ENCODE peak calls at places on chromosomes 16 and 17, in seven cellular contexts. I is HFFc6, X is cardiac fibroblast, J is foreskin fibroblast, K is testis, T is AG09309, Y is AG10803. V is an unnamed sample.

GRCh38 chr17:75352079-75352569 is 53.4 kb downstream of the GRB2 start:
- DNase-seq in Y (no peak), T (no peak), K (no peak), J (no peak), X (no peak), I (no peak), V (no peak)

GRCh38 chr16:10385725-10386516 is at the start of gene ATF7IP2:
- DNase-seq in T (no peak), J (peak), K (peak), Y (peak), I (peak), X (peak), V (peak)

GRCh38 chr17:9817086-9817485 is 4.8 kb downstream of the GSG1L2 start:
- DNase-seq in X (no peak), J (no peak), K (peak), I (peak), Y (peak), T (no peak), V (no peak)

GRCh38 chr17:63838586-63839184 is 3.8 kb downstream of the SMARCD2 start:
- DNase-seq in I (peak), T (peak), J (peak), K (peak), Y (peak), X (peak), V (no peak)

GRCh38 chr16:1070084-1070987 is 2.2 kb upstream of the SSTR5 start:
- DNase-seq in T (no peak), J (no peak), X (no peak), K (no peak), Y (no peak), I (no peak), V (no peak)

GRCh38 chr16:48948911-48949310 is 332.7 kb downstream of the CBLN1 start:
- DNase-seq in J (no peak), T (no peak), Y (no peak), I (no peak), X (no peak), K (no peak), V (no peak)

GRCh38 chr16:4505356-4506153 is 29.4 kb downstream of the HMOX2 start:
- DNase-seq in I (no peak), T (no peak), Y (no peak), X (no peak), K (no peak), J (no peak), V (no peak)

GRCh38 chr17:80504671-80505413 is 28.4 kb upstream of the NPTX1 start:
- DNase-seq in T (no peak), I (peak), J (peak), Y (peak), X (peak), K (no peak), V (peak)

GRCh38 chr17:47276444-47276843 is 22.8 kb downstream of the ITGB3 start:
- DNase-seq in K (no peak), I (no peak), Y (no peak), X (no peak), T (no peak), J (no peak), V (no peak)

DNA sequence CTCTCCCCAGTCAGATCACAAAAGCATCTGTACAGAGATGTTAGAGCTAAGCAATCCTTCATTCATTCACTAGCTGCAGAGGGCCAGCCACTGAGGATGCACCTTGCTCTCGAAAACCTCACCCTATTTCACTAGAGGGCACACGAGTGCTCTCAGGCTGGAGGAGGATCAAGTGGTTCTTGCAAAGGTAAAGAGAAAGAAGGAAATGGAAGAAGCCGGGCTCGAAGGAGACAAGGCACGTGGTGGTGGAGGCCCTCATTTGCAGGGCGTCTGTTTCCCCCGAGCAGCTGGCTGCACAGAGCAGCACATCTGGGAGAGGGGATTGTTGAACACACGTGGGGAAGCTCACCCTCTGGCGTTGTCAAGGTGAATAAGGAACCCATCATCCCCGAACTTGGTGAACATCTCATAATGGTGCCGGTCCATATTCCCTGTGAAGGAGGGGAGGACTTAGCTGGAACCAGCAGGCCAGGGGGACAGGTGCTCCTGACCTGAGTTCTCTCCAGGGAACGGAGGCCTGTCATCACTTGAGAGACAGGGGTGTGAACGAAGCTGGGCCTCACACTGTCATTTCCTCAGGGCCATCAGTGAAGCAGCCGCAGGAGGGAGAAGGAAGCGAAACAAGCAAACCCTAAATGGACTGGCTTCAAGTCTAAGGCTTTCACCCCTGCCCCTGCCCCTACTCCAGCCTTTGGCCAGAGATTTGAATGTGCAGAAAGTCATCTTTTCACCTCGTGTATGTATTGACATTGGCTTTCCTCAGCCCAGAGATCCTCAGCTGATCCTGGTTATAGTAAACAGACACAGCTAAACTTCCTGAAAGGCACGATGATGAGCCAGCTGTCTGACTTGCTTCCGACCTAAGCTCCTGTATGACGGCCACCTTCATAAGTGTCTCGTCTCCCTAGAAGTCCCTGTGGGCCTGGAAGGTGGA is 27.6 kb downstream of the PRKAR1A start:
- DNase-seq in K (peak), X (peak), I (peak), T (no peak), J (peak), Y (peak), V (no peak)
- TF ChIP-seq CTCF in K (no peak), X (peak), I (peak), T (peak), J (peak), Y (peak), V (peak)

GRCh38 chr17:28469376-28469775 is 4.1 kb upstream of the SLC13A2 start:
- DNase-seq in I (no peak), T (no peak), X (no peak), J (no peak), K (no peak), Y (no peak), V (no peak)

GRCh38 chr17:28467456-28468025 is 5.9 kb upstream of the SLC13A2 start:
- DNase-seq in J (peak), K (no peak), I (peak), Y (peak), T (peak), X (peak), V (peak)

GRCh38 chr17:28470266-28471126 is 2.9 kb upstream of the SLC13A2 start:
- DNase-seq in X (no peak), I (no peak), T (no peak), Y (no peak), K (no peak), J (no peak), V (no peak)

GRCh38 chr17:28466521-28467048 is 6.9 kb upstream of the SLC13A2 start:
- DNase-seq in I (no peak), J (no peak), K (peak), X (no peak), Y (no peak), T (no peak), V (no peak)

DNA sequence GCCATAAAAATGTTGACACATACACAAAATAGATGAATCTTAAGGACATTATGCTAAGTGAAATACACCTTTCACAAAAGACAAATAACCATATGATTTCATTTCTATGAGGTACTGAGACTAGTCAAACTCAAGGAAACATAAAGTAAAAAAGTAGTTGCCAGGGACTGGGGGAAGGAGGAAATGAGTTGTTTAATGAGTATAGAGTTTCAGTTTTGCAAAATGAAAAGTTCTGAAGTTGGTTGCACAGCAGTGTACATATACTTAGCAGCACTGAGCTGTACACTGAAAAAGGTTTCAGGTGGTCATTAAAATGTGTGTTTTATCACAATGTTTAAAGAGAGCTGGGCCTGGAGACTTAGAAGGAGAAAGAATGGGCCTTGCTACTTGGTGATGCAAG is 4.7 kb upstream of the SLC13A2 start:
- DNase-seq in I (no peak), T (no peak), Y (no peak), J (no peak), X (no peak), K (no peak), V (no peak)
- TF ChIP-seq CTCF in I (no peak), T (no peak), Y (no peak), J (no peak), X (no peak), K (no peak), V (no peak)

GRCh38 chr16:22186517-22186916 is 19.6 kb upstream of the EEF2K start:
- DNase-seq in X (no peak), J (no peak), I (no peak), Y (no peak), T (no peak), K (no peak), V (no peak)
- TF ChIP-seq CTCF in X (peak), J (peak), I (peak), Y (peak), T (peak), K (no peak), V (peak)

DNA sequence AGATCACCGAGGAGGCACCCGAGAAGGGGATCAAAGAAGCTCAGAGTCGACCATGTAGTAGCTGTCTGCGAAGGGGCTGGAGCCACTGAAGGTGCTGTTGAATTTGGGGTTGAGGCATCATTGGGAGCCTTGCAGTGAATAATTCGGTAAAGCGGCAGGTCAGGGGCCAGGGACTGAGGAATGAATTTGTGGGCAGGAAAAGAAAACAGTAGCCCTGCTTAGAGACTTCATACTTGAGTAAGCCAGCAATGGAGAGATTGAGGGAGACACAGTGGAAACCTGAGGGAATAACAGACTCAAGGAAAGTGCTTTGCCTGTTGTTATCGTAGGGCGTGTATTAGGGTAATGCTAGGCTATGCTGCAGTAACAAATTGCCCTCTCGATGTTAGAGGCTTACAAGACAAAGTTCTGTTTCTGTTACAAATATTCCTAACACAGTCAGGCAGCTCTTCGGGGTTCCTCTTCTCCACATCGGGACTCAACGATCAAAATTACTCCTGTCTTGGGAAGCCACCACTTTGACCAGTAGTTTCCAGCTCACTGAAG is 13.4 kb upstream of the HERPUD1 start:
- DNase-seq in Y (no peak), K (no peak), X (no peak), T (no peak), J (no peak), I (no peak), V (no peak)
- TF ChIP-seq CTCF in Y (no peak), K (no peak), X (no peak), T (no peak), J (no peak), I (no peak), V (no peak)

GRCh38 chr16:29737713-29738112 is 8.1 kb downstream of the C16orf54 start:
- DNase-seq in Y (no peak), K (no peak), I (no peak), X (no peak), T (no peak), J (no peak), V (no peak)

GRCh38 chr16:29734826-29735225 is 11.0 kb downstream of the C16orf54 start:
- DNase-seq in T (no peak), X (peak), Y (no peak), K (no peak), J (no peak), I (peak), V (no peak)

GRCh38 chr16:29738514-29738913 is 7.3 kb downstream of the C16orf54 start:
- DNase-seq in X (no peak), Y (no peak), K (no peak), I (no peak), T (no peak), J (no peak), V (no peak)

GRCh38 chr16:29736764-29737163 is 9.0 kb downstream of the C16orf54 start:
- DNase-seq in Y (no peak), J (no peak), K (no peak), X (no peak), T (no peak), I (no peak), V (no peak)

GRCh38 chr16:29736112-29736511 is 9.7 kb downstream of the C16orf54 start:
- DNase-seq in X (no peak), Y (no peak), T (no peak), K (no peak), I (no peak), J (no peak), V (no peak)
- TF ChIP-seq CTCF in X (no peak), Y (no peak), T (no peak), K (no peak), I (peak), J (no peak), V (no peak)

DNA sequence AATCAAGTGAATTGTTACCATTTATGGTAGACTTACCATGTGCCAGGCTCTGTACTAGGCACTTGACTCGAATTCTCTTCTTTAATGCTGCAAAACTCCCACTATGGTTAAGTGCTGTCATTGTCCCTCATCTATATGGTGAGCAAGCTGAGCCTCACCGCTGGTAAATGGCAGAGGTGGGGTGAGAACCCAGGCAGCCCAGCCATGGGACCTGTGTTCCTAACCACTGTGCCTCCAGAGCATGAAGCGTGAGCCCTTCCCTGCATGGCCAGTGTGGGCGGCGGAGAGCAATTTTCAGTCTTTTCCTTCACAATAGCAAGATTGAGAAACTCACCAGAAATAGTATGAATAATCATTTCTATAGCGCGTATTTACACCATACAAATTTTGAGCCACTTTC is 9.1 kb downstream of the BFAR start:
- DNase-seq in X (peak), T (no peak), I (no peak), K (no peak), J (no peak), Y (no peak), V (no peak)
- TF ChIP-seq CTCF in X (no peak), T (no peak), I (no peak), K (no peak), J (no peak), Y (no peak), V (no peak)